ENCODE peak calls at places on chromosomes 13 and 19, in five cellular contexts. W is H9, G is esophagus muscularis mucosa, Y is IMR-90, V is left ventricle myocardium inferior. P is an unnamed sample.

GRCh38 chr19:41876847-41877489 is at the start of gene CD79A:
- DNase-seq in G (no peak), V (no peak), W (no peak), Y (no peak), P (no peak)

GRCh38 chr13:20594276-20594675 is 27.3 kb downstream of the IFT88 start:
- DNase-seq in G (no peak), W (no peak), V (no peak), Y (no peak), P (no peak)

GRCh38 chr13:110382229-110382628 is 75.1 kb downstream of the COL4A2 start:
- DNase-seq in V (no peak), W (no peak), Y (peak; percentile 92), G (no peak), P (peak; percentile 89)

GRCh38 chr13:91375119-91375729 is 23.2 kb upstream of the GPC5 start:
- DNase-seq in V (no peak), W (no peak), G (no peak), Y (peak; percentile 8), P (peak; percentile 18)

GRCh38 chr13:85565652-85566051 is 233.6 kb downstream of the SLITRK6 start:
- DNase-seq in G (no peak), Y (peak; percentile 28), W (no peak), V (no peak), P (no peak)

GRCh38 chr13:65946387-65946786 is 1283.7 kb downstream of the PCDH9 start:
- DNase-seq in W (no peak), V (no peak), G (no peak), Y (no peak), P (no peak)

GRCh38 chr13:43357435-43358065 is 334.2 kb downstream of the DNAJC15 start:
- DNase-seq in G (no peak), Y (no peak), V (peak; percentile 30), W (no peak), P (no peak)

GRCh38 chr13:94956407-94957110 is 244.2 kb upstream of the SOX21 start:
- DNase-seq in W (no peak), G (no peak), V (no peak), Y (no peak), P (no peak)

GRCh38 chr13:47039106-47039505 is 142.3 kb upstream of the HTR2A start:
- DNase-seq in G (no peak), V (no peak), Y (peak; percentile 89), W (no peak), P (peak; percentile 72)

GRCh38 chr13:42478531-42479156 is 95.3 kb upstream of the TNFSF11 start:
- DNase-seq in Y (peak; percentile 7), G (no peak), V (no peak), W (no peak), P (peak; percentile 63)

GRCh38 chr13:93388701-93389100 is 162.1 kb downstream of the GPC6 start:
- DNase-seq in G (no peak), W (no peak), Y (peak; percentile 86), V (no peak), P (peak; percentile 57)

GRCh38 chr19:7595466-7596133 is at the start of gene CAMSAP3:
- DNase-seq in Y (no peak), G (no peak), V (no peak), W (peak; percentile 86), P (no peak)

GRCh38 chr19:3028305-3029069 is 593 bp downstream of the TLE2 start:
- DNase-seq in Y (no peak), W (peak; percentile 76), G (no peak), V (no peak), P (no peak)

GRCh38 chr19:35040826-35041547 is 534 bp upstream of the HPN start:
- DNase-seq in Y (no peak), W (peak; percentile 87), V (peak; percentile 95), G (peak; percentile 97), P (peak; percentile 30)

GRCh38 chr19:47719047-47719885 is 6.0 kb downstream of the EHD2 start:
- DNase-seq in V (peak; percentile 91), W (no peak), Y (peak; percentile 99), G (peak; percentile 98), P (peak; percentile 99)

GRCh38 chr19:32421589-32422361 is 16.2 kb downstream of the DPY19L3 start:
- DNase-seq in V (no peak), Y (no peak), G (no peak), W (no peak), P (peak; percentile 3)

GRCh38 chr13:44453881-44454280 is 80.3 kb downstream of the SERP2 start:
- DNase-seq in V (no peak), Y (no peak), G (no peak), W (no peak), P (no peak)

GRCh38 chr13:43572601-43573360 is 214.0 kb downstream of the ENOX1 start:
- DNase-seq in Y (peak; percentile 25), V (no peak), W (no peak), G (peak; percentile 45), P (peak; percentile 58)

GRCh38 chr19:55641376-55642152 is 762 bp downstream of the ZNF580 start:
- DNase-seq in W (no peak), Y (peak; percentile 18), V (no peak), G (no peak), P (peak; percentile 60)

GRCh38 chr13:90003566-90003965 is 1343.9 kb upstream of the MIR17HG start:
- DNase-seq in V (no peak), W (no peak), Y (no peak), G (no peak), P (no peak)

DNA sequence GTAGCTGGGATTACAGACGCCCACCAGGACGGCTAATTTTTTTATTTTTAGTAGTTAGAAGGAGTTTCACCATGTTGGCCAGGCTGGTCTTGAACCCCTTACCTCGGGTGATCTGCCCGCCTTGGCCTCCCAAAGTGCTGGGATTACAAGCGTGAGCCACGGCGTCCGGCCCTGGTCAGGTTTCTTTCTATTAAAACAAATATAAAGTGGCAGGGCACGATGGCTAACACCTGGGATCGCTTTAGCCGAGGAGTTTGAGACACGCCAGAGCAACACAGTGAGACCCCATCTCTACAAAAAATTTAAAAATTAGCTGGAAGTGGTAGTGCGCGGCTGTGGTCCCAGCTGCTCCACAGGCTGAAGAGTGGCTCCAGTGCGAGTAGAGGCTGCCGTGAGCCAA is 1.5 kb upstream of the MED25 start:
- DNase-seq in V (no peak), G (no peak), W (no peak), Y (no peak), P (no peak)
- H3K27ac ChIP-seq in V (peak overlapping the region; percentile 92), G (peak overlapping the region; percentile 97), W (no peak overlapping the region), Y (peak overlapping the region; percentile 38), P (no peak overlapping the region)

DNA sequence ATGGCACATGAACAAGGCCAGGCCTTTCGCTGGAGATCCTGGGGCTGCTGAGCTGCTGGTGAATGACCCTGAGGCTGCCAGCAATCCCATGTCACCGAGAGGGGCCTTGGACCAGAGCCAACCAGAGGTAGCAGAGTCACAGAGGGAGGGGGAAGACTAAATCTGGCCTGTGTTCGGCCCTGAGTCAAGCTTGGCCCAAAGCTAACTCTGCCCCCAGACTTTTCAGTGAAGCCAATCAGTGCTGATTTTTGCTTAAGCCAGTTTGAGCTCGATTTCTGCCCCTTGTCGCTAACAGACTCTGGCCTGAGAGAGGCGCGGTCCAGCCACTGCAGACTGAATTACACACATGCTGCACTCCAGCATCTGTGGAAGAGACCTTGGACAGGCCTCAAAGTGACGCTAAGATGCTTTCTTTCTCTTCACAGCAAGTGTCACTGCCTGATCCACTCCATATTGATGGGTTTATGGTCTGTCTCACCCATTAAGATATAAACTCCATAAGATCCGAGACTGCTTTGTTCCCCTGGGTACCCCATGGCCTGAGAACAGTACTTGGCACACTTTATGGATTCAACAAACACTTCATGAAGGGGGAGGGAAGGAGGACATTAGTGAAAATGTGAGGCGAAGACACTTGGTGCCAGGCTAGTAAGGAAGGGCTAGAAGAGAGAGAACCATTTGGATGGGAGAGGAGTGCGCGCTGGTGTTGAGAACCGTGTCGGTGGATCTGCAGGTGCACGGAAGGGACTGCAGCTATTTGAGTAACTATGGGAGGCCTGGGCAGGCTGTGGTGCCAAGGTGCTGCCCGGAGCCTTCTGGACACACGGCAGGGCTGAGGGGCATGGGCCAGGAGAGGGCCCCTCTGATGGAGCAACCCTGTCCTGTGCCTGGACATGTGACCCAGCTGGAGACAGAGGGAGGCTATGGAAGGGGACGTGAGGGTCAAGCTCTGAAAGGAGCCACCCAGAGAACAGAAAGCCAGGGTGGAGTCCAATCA is 17.6 kb downstream of the RANBP3 start:
- DNase-seq in Y (no peak), V (peak; percentile 56), G (no peak), W (no peak), P (no peak)
- H3K27ac ChIP-seq in Y (peak overlapping the region; percentile 1), V (peak overlapping the region; percentile 68), G (peak overlapping the region; percentile 79), W (no peak overlapping the region), P (no peak overlapping the region)

GRCh38 chr19:45825917-45826893 is 11.1 kb upstream of the RSPH6A start:
- DNase-seq in W (no peak), Y (no peak), G (no peak), V (no peak), P (no peak)

GRCh38 chr19:45825263-45825605 is 10.1 kb upstream of the RSPH6A start:
- DNase-seq in W (no peak), G (no peak), Y (no peak), V (no peak), P (no peak)

GRCh38 chr19:45823182-45823581 is 8.1 kb upstream of the RSPH6A start:
- DNase-seq in G (no peak), Y (no peak), V (no peak), W (no peak), P (no peak)

GRCh38 chr19:45824041-45824471 is 8.9 kb upstream of the RSPH6A start:
- DNase-seq in G (no peak), V (no peak), W (no peak), Y (no peak), P (no peak)

DNA sequence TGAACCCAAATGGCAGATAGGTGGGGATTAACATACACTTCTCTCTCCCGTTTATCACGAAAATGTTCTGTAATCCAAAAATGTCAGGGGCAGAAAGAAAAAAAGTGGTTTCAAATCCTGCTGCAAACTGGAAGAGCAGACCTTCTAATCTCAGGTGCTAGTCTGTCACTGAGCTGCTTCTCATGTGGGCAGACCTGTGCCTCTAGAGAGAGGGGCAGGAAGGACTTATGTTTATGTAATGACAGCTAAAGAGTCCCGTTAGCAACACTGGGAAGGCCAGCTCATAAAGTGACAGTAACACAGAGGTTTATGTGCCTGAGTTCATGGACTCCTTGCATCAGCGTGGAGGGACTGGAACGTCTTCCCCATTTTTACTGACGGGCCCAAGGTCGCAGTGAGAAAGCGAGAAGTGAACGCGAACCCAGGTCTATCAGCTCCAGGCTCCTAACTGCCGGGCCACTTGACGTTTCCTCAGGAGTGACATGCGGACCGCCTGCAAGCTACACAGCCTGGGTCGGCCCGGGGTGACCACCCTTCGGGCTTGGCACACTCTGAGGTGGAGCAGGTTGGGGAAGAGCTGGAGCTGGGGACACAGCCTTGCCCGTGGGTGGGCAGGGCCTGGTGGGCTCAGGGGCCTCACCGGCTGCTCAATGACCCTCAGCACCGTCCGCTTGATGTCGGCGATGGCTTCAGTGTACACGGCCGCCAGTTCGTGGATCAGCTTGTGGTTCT is 9.6 kb upstream of the RSPH6A start:
- DNase-seq in G (no peak), V (no peak), Y (no peak), W (no peak), P (no peak)
- H3K27ac ChIP-seq in G (no peak overlapping the region), V (no peak overlapping the region), Y (no peak overlapping the region), W (no peak overlapping the region), P (no peak overlapping the region)

DNA sequence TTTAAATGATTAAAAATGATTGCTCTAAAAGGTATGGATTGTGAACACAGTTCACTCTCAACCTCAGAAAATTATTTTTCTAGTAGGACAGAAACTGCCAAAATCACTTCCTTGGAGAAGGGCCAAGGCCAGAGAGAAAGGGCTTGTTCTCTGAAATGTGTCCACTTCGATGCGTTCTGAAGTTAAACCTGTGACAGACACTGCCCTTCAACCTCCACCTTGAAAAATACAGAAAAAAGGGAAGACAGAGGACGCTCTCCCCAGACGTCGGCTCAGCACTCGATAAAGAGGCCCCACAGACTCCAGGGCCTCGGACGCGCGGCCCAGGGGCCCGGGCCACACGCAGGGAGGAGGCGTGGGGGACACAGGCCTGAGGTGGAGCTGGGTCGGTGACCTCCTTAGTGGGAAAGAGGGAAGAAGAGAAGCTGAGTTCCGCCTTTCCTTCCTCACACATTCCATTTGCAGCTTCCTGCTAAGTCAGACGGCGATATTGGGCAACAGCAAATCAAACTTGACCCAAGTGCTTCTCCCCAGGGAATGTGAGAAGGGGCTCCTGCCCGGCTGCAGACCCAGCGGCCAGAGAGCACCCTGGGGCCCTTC is 63.6 kb downstream of the RASA3 start:
- DNase-seq in G (no peak), W (no peak), V (no peak), Y (peak; percentile 77), P (peak; percentile 86)
- H3K27ac ChIP-seq in G (peak overlapping the region; percentile 91), W (no peak overlapping the region), V (peak overlapping the region; percentile 93), Y (peak overlapping the region; percentile 98), P (peak overlapping the region; percentile 53)